ENCODE peak calls at places on chromosome 6, in seven cellular contexts. C is thyroid gland; Q is pancreas; U is tibial artery; D is IMR-90; P is SJSA1; Z is CD4-positive, CD25-positive, alpha-beta regulatory T cell. R is an unnamed sample.

GRCh38 chr6:139418426-139419132 is 44.1 kb upstream of the CITED2 start:
- DNase-seq in C (no peak), Q (no peak), Z (no peak), D (no peak), P (no peak), U (no peak), R (no peak)

GRCh38 chr6:41605649-41606048 is 32.6 kb upstream of the MDFI start:
- DNase-seq in P (no peak), C (no peak), U (peak; percentile 29), D (no peak), Q (no peak), Z (no peak), R (no peak)

GRCh38 chr6:89375902-89376301 is 23.4 kb upstream of the UBE2J1 start:
- DNase-seq in U (no peak), Q (no peak), C (no peak), Z (no peak), D (no peak), P (no peak), R (no peak)

GRCh38 chr6:4021862-4022715 is 56.8 kb downstream of the FAM217A start:
- DNase-seq in D (no peak), U (no peak), C (no peak), Z (peak; percentile 38), P (no peak), Q (no peak), R (no peak)

GRCh38 chr6:161439093-161439492 is 165.2 kb upstream of the AGPAT4 start:
- DNase-seq in C (peak; percentile 18), Z (no peak), U (no peak), P (peak; percentile 82), D (peak; percentile 90), Q (peak; percentile 54), R (peak; percentile 81)

GRCh38 chr6:37279366-37280134 is 21.6 kb upstream of the TMEM217 start:
- DNase-seq in C (no peak), P (no peak), Q (no peak), D (peak; percentile 70), U (peak; percentile 72), Z (no peak), R (no peak)

GRCh38 chr6:132491303-132491702 is 21.6 kb downstream of the STX7 start:
- DNase-seq in D (peak; percentile 52), P (no peak), Z (no peak), C (no peak), Q (no peak), U (no peak), R (peak; percentile 30)

GRCh38 chr6:170020041-170020583 is 268.7 kb downstream of the ERMARD start:
- DNase-seq in P (peak; percentile 27), C (no peak), Z (no peak), Q (no peak), U (no peak), D (no peak), R (peak; percentile 17)

GRCh38 chr6:33768644-33769120 is 20.2 kb downstream of the LEMD2 start:
- DNase-seq in C (peak; percentile 80), U (peak; percentile 85), D (peak; percentile 77), Z (peak; percentile 47), Q (peak; percentile 70), P (peak; percentile 93), R (peak; percentile 80)

GRCh38 chr6:137866200-137866913 is 702 bp upstream of the TNFAIP3 start:
- DNase-seq in C (peak; percentile 14), Z (no peak), U (no peak), D (no peak), Q (peak; percentile 9), P (no peak), R (no peak)

GRCh38 chr6:13924146-13924948 is 405 bp upstream of the RNF182 start:
- DNase-seq in C (peak; percentile 53), Z (peak; percentile 18), U (peak; percentile 71), D (peak; percentile 36), Q (no peak), P (peak; percentile 51), R (peak; percentile 41)

GRCh38 chr6:42929088-42929927 is at the start of gene CNPY3:
- DNase-seq in C (peak; percentile 92), D (peak; percentile 98), Q (peak; percentile 93), U (peak; percentile 97), Z (peak; percentile 95), P (peak; percentile 97), R (peak; percentile 97)

DNA sequence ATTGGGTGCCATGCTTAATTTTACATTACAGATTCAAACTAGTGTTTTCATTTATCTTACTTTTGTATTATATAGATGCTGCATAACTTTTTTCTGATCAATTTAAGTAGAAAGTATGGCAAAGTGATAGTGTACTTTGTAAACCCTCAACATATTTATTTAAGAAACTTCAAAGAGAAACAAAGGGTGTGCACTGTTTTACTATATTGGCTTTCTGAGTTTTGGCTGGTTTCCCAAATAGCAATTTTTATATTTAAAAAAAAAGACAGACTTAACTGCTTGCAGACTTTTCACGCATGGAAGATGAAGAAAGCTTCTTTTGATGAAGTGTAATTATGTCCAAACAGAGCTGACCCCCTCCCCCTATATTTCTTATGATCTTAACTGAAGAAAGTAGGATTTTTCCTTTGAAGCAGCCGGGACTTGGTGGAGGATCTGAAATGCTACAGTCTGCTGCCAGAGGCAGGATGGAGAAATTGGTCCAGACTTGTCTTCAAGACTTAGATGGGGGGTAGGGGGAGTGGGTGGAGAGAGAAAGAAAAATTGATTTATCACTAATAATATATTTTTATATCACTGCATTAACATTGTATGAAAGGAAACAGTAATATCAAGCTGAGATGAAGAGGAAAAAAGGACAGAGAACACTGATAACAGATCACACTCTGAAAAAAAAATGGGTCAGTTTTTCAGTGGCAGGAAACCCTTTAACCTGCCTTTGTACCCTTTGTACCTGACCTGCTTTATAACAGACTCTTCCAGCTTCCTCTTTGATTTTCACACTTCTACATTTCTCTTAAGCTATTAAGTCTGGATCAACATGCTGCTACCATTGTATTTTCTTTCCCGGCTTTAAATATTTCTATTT is 56.0 kb upstream of the SUPT3H start:
- DNase-seq in P (no peak), D (no peak), C (no peak), Z (no peak), U (no peak), Q (no peak), R (no peak)
- H3K27ac ChIP-seq in P (no peak overlapping the region), D (no peak overlapping the region), C (no peak overlapping the region), Z (peak overlapping the region; percentile 36), U (no peak overlapping the region), Q (no peak overlapping the region), R (no peak overlapping the region)

GRCh38 chr6:111566222-111566717 is 39.4 kb downstream of the TRAF3IP2 start:
- DNase-seq in Z (no peak), P (no peak), D (peak; percentile 44), Q (no peak), C (no peak), U (no peak), R (no peak)
- H3K27ac ChIP-seq in Z (no peak overlapping the region), P (no peak overlapping the region), D (peak overlapping the region; percentile 69), Q (no peak overlapping the region), C (peak overlapping the region; percentile 59), U (peak overlapping the region; percentile 79), R (peak overlapping the region; percentile 45)

GRCh38 chr6:73309534-73309783 is 44.6 kb downstream of the DPPA5 start:
- DNase-seq in Z (no peak), P (no peak), C (no peak), D (no peak), U (no peak), Q (no peak), R (no peak)
- H3K27ac ChIP-seq in Z (no peak overlapping the region), P (no peak overlapping the region), C (peak overlapping the region; percentile 21), D (peak overlapping the region; percentile 56), U (peak overlapping the region; percentile 65), Q (peak overlapping the region; percentile 30), R (no peak overlapping the region)

DNA sequence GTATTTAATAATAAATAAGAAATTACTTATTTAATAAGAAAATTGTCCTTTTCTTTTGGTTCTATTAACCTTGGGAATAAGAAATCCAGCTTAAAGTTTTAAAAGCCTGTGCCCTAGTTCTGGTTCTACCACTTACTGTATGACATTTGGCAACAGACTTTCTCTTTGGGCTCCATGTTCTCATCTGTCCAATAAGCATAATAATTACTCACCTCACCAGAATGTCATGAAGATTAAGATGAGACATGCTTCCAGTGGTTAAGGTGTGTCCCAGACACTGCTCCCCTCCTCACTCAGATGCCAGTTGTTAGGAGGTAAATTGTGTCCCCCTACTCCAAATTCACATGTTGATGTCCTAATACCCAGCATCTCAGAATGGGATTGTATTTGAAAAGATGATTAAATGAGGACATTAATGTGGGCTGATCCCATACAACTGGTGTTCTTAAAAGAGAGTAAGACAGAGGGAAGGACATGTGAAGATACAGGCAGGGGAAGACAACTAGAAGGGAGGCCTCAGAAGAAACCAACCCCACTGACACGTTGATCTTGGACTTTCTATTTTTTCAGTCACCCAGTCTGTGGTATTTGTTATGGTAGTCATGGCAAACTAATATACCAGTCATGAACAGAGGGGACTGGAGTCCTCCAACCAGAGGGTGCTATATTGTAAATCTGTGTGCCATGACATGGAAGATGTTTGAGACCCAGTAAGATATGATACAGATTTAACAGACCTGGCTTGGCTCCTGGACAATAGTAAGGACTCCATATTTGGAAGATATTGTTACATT is 6.4 kb upstream of the MICAL1 start:
- DNase-seq in Q (no peak), P (no peak), C (no peak), D (no peak), U (no peak), Z (no peak), R (no peak)
- H3K27ac ChIP-seq in Q (no peak overlapping the region), P (no peak overlapping the region), C (no peak overlapping the region), D (no peak overlapping the region), U (no peak overlapping the region), Z (peak overlapping the region; percentile 96), R (no peak overlapping the region)

DNA sequence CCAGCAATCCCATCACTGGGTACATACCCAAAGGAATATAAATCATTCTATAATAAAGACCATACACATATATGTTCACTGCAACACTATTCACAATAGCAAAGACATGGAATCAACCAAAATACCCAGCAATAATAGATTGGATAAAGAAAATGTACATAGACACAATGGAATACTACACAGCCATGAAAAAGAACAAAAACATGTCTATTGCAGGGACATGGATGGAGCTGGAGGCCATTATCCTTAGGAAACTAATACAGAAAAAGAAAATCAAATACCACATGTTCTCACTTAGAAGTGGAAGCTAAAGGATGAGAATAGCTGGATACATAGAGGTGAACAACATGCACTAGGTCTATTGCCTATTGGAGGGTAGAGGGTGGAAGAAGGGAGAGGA is 674.6 kb downstream of the PHF3 start:
- DNase-seq in C (no peak), U (no peak), D (no peak), Q (no peak), Z (no peak), P (no peak), R (no peak)
- H3K27ac ChIP-seq in C (no peak overlapping the region), U (no peak overlapping the region), D (no peak overlapping the region), Q (no peak overlapping the region), Z (no peak overlapping the region), P (no peak overlapping the region), R (no peak overlapping the region)